ENCODE peak calls at places on chromosomes 11 and 22, in seven cellular contexts. Y is SK-N-SH, H is HCT116, R is HepG2, A is K562, I is H1, Q is GM12878. K is an unnamed sample.
A peak's percentile ranks its signal among the peaks of the same experiment; 100 is the strongest.

GRCh38 chr11:72602250-72602904 is 71.8 kb downstream of the PDE2A start:
- DNase-seq in Y (no peak), H (no peak), R (no peak), A (no peak), I (no peak), Q (no peak), K (no peak)

GRCh38 chr11:68213135-68213515 is at the start of gene KMT5B:
- DNase-seq in Y (peak; percentile 78), H (peak; percentile 12), R (no peak), A (no peak), I (no peak), Q (no peak), K (no peak)

GRCh38 chr11:63510360-63511130 is 4.7 kb downstream of the LGALS12 start:
- DNase-seq in Y (no peak), H (no peak), R (no peak), A (no peak), I (no peak), Q (no peak), K (no peak)

GRCh38 chr22:43471186-43471585 is 59.4 kb downstream of the MPPED1 start:
- DNase-seq in Y (no peak), H (no peak), R (no peak), A (no peak), I (no peak), Q (no peak), K (no peak)

GRCh38 chr11:7688238-7688826 is 15.0 kb upstream of the CYB5R2 start:
- DNase-seq in Y (peak; percentile 52), H (peak; percentile 12), R (peak; percentile 16), A (peak; percentile 60), I (no peak), Q (no peak), K (no peak)

GRCh38 chr11:112613051-112613972 is 347.9 kb upstream of the NCAM1 start:
- DNase-seq in Y (peak; percentile 74), H (peak; percentile 62), R (peak; percentile 23), A (no peak), I (no peak), Q (no peak), K (no peak)

GRCh38 chr22:36160499-36160942 is at the start of gene APOL3:
- DNase-seq in Y (no peak), H (no peak), R (no peak), A (no peak), I (no peak), Q (peak; percentile 60), K (no peak)

GRCh38 chr11:96162816-96163499 is 180.0 kb downstream of the MAML2 start:
- DNase-seq in Y (no peak), H (no peak), R (no peak), A (no peak), I (no peak), Q (no peak), K (no peak)

GRCh38 chr11:131916633-131917032 is 546.2 kb downstream of the NTM start:
- DNase-seq in Y (no peak), H (no peak), R (no peak), A (no peak), I (no peak), Q (no peak), K (no peak)

GRCh38 chr11:71164186-71164585 is 88.2 kb downstream of the SHANK2 start:
- DNase-seq in Y (no peak), H (no peak), R (no peak), A (no peak), I (no peak), Q (no peak), K (no peak)

GRCh38 chr11:1236316-1237127 is 13.7 kb downstream of the MUC5B start:
- DNase-seq in Y (no peak), H (no peak), R (no peak), A (no peak), I (no peak), Q (no peak), K (no peak)

GRCh38 chr11:1060885-1061616 is 13.6 kb upstream of the MUC2 start:
- DNase-seq in Y (no peak), H (peak; percentile 74), R (no peak), A (no peak), I (no peak), Q (no peak), K (peak; percentile 27)

GRCh38 chr11:11038339-11039248 is 180.7 kb upstream of the ZBED5 start:
- DNase-seq in Y (no peak), H (no peak), R (no peak), A (no peak), I (no peak), Q (no peak), K (no peak)

GRCh38 chr11:73176892-73177155 is 34.7 kb upstream of the FCHSD2 start:
- DNase-seq in Y (no peak), H (no peak), R (no peak), A (no peak), I (no peak), Q (no peak), K (no peak)

GRCh38 chr11:12234216-12234615 is 123.8 kb downstream of the MICAL2 start:
- DNase-seq in Y (no peak), H (no peak), R (no peak), A (no peak), I (no peak), Q (no peak), K (no peak)

GRCh38 chr11:85089654-85090053 is 537.5 kb downstream of the DLG2 start:
- DNase-seq in Y (no peak), H (no peak), R (no peak), A (no peak), I (no peak), Q (no peak), K (no peak)

GRCh38 chr11:68900835-68901381 is 2.7 kb downstream of the MRPL21 start:
- DNase-seq in Y (no peak), H (no peak), R (no peak), A (peak; percentile 47), I (no peak), Q (no peak), K (no peak)

GRCh38 chr11:32870676-32871075 is 21.9 kb upstream of the QSER1 start:
- DNase-seq in Y (peak; percentile 48), H (no peak), R (no peak), A (peak; percentile 12), I (no peak), Q (no peak), K (no peak)

GRCh38 chr11:87666730-87667129 is 508.5 kb downstream of the RAB38 start:
- DNase-seq in Y (no peak), H (no peak), R (no peak), A (no peak), I (no peak), Q (no peak), K (no peak)

GRCh38 chr22:37618674-37619073 is 10.0 kb downstream of the GGA1 start:
- DNase-seq in Y (no peak), H (no peak), R (no peak), A (no peak), I (no peak), Q (no peak), K (no peak)

GRCh38 chr11:95780544-95780943 is 9.0 kb downstream of the FAM76B start:
- DNase-seq in Y (no peak), H (no peak), R (no peak), A (no peak), I (no peak), Q (no peak), K (no peak)

GRCh38 chr22:48561676-48562075 is 1266.0 kb downstream of the BRD1 start:
- DNase-seq in Y (no peak), H (no peak), R (no peak), A (no peak), I (no peak), Q (no peak), K (no peak)

GRCh38 chr22:40247976-40248375 is 70.3 kb downstream of the TNRC6B start:
- DNase-seq in Y (no peak), H (no peak), R (no peak), A (no peak), I (no peak), Q (no peak), K (no peak)

GRCh38 chr11:44726278-44727113 is at the start of gene TSPAN18:
- DNase-seq in Y (peak; percentile 88), H (no peak), R (no peak), A (peak; percentile 70), I (peak; percentile 58), Q (peak; percentile 13), K (no peak)

GRCh38 chr22:17920145-17920605 is 104.2 kb downstream of the MICAL3 start:
- DNase-seq in Y (peak; percentile 79), H (no peak), R (peak; percentile 70), A (peak; percentile 71), I (no peak), Q (no peak), K (no peak)

GRCh38 chr22:39336411-39336810 is 13.4 kb upstream of the SYNGR1 start:
- DNase-seq in Y (no peak), H (no peak), R (no peak), A (no peak), I (no peak), Q (no peak), K (no peak)

GRCh38 chr11:61281581-61282250 is 13.4 kb downstream of the VWCE start:
- DNase-seq in Y (peak; percentile 93), H (peak; percentile 32), R (no peak), A (peak; percentile 99), I (peak; percentile 62), Q (no peak), K (no peak)

GRCh38 chr22:29344137-29344536 is 28.6 kb upstream of the RASL10A start:
- DNase-seq in Y (peak; percentile 76), H (peak; percentile 86), R (peak; percentile 12), A (no peak), I (no peak), Q (no peak), K (peak; percentile 58)
- TF ChIP-seq SIN3A in Y (peak; percentile 73), H (no peak), R (no peak), A (no peak), I (no peak), Q (no peak), K (no peak)

DNA sequence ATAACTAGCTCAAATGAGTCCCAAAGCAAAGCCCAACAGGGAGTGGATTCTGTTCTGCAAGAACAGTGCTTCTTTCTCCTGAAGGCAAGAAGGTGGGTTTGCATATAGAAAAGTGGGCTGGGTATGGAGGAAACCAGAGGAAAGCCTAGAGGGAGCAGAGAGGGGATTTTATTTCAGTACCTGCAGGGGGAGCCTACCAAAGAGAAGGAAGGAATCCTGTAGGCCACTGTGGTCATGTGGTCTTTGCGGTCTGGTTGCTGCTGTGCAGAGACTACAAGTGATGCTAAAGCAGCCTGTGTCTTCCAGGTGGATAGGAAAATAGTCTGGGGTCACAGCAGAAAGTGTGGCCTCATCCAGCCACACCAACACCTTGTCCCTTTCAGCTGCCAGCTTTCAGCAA is 33.2 kb upstream of the ZBTB16 start:
- DNase-seq in Y (no peak), H (no peak), R (peak; percentile 18), A (peak; percentile 32), I (peak; percentile 10), Q (no peak), K (no peak)
- TF ChIP-seq SIN3A in Y (no peak), H (no peak), R (no peak), A (no peak), I (no peak), Q (no peak), K (no peak)

GRCh38 chr11:35218956-35219355 is 80.0 kb downstream of the CD44 start:
- DNase-seq in Y (no peak), H (no peak), R (no peak), A (no peak), I (no peak), Q (no peak), K (no peak)
- TF ChIP-seq SIN3A in Y (no peak), H (no peak), R (no peak), A (no peak), I (no peak), Q (no peak), K (no peak)

DNA sequence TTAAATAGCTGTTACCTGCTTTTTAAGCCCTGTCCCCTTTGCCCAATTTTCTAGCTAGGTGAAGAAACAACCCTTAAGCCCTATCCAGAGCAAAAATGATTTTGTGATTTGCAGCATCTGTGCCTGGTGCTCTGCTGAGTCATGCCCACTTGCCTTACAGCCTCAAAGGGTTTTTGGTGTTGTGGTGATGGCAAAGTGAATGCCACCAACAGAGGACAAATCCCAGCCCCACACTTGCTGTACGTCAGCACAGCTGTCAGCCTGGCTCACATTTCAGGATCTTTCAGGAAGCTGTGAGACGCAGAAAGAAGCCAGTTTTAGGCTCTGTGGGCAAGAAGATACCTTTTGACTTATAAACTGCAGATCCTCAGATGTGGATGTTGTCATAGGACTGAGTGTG is 401.7 kb downstream of the TENM4 start:
- DNase-seq in Y (no peak), H (no peak), R (no peak), A (no peak), I (no peak), Q (no peak), K (no peak)
- TF ChIP-seq SIN3A in Y (no peak), H (no peak), R (no peak), A (no peak), I (no peak), Q (no peak), K (no peak)